ENCODE peak calls at places on chromosomes 13 and 19, in seven cellular contexts. Q is body of pancreas, W is AG10803, D is cardiac fibroblast, S is bronchial epithelial cell, Z is nephron progenitor cell, V is B cell. T is an unnamed sample.

GRCh38 chr19:21460686-21461085 is 44.7 kb upstream of the ZNF429 start:
- DNase-seq in Q (no peak), Z (no peak), W (no peak), V (no peak), S (no peak), D (no peak), T (no peak)

GRCh38 chr13:108269601-108270328 is at the start of gene TNFSF13B:
- DNase-seq in Q (peak), V (peak), Z (peak), S (no peak), W (peak), D (peak), T (peak)

GRCh38 chr19:13366529-13367143 is 139.6 kb downstream of the CACNA1A start:
- DNase-seq in Q (no peak), Z (peak), V (no peak), D (peak), W (peak), S (peak), T (peak)

GRCh38 chr19:2070436-2070827 is 19.4 kb upstream of the MKNK2 start:
- DNase-seq in W (no peak), Z (no peak), D (no peak), Q (no peak), S (no peak), V (no peak), T (no peak)

GRCh38 chr13:113393226-113393571 is 29.3 kb upstream of the GRTP1 start:
- DNase-seq in Z (no peak), D (no peak), V (no peak), S (no peak), Q (no peak), W (no peak), T (no peak)

GRCh38 chr19:14562660-14563589 is 8.9 kb downstream of the NDUFB7 start:
- DNase-seq in Z (no peak), W (no peak), D (no peak), S (no peak), Q (no peak), V (peak), T (peak)

GRCh38 chr13:33285420-33286124 is at the start of gene STARD13:
- DNase-seq in V (no peak), S (peak), W (peak), Q (peak), Z (peak), D (peak), T (peak)

GRCh38 chr19:47848871-47849473 is 10.1 kb upstream of the TPRX2 start:
- DNase-seq in W (peak), S (no peak), V (no peak), Q (peak), D (peak), Z (peak), T (no peak)

GRCh38 chr13:99303863-99304521 is 3.2 kb downstream of the GPR183 start:
- DNase-seq in Q (no peak), Z (no peak), S (no peak), D (no peak), W (no peak), V (no peak), T (no peak)

GRCh38 chr13:73177017-73177416 is 118.2 kb downstream of the KLF5 start:
- DNase-seq in S (peak), V (no peak), Q (no peak), W (no peak), D (no peak), Z (no peak), T (no peak)

GRCh38 chr19:39546599-39546998 is 6.6 kb upstream of the EID2 start:
- DNase-seq in Z (no peak), W (no peak), D (no peak), Q (no peak), S (peak), V (no peak), T (no peak)

GRCh38 chr19:4971424-4971793 is 2.5 kb downstream of the KDM4B start:
- DNase-seq in Z (peak), Q (no peak), V (peak), D (peak), S (peak), W (no peak), T (peak)
- TF ChIP-seq CTCF in Z (no peak), Q (no peak), V (no peak), D (no peak), S (no peak), W (no peak), T (no peak)

GRCh38 chr13:21063031-21063430 is 1.6 kb upstream of the LATS2 start:
- DNase-seq in V (no peak), Z (no peak), S (no peak), D (no peak), Q (no peak), W (no peak), T (no peak)

GRCh38 chr13:21060827-21061076 is 634 bp downstream of the LATS2 start:
- DNase-seq in Q (no peak), Z (peak), V (no peak), W (no peak), S (no peak), D (no peak), T (no peak)

GRCh38 chr13:21060063-21060826 is 1.1 kb downstream of the LATS2 start:
- DNase-seq in S (no peak), D (peak), W (peak), V (peak), Q (peak), Z (peak), T (peak)

GRCh38 chr13:21058361-21058760 is 3.0 kb downstream of the LATS2 start:
- DNase-seq in Q (no peak), W (peak), V (no peak), S (no peak), D (peak), Z (no peak), T (no peak)

DNA sequence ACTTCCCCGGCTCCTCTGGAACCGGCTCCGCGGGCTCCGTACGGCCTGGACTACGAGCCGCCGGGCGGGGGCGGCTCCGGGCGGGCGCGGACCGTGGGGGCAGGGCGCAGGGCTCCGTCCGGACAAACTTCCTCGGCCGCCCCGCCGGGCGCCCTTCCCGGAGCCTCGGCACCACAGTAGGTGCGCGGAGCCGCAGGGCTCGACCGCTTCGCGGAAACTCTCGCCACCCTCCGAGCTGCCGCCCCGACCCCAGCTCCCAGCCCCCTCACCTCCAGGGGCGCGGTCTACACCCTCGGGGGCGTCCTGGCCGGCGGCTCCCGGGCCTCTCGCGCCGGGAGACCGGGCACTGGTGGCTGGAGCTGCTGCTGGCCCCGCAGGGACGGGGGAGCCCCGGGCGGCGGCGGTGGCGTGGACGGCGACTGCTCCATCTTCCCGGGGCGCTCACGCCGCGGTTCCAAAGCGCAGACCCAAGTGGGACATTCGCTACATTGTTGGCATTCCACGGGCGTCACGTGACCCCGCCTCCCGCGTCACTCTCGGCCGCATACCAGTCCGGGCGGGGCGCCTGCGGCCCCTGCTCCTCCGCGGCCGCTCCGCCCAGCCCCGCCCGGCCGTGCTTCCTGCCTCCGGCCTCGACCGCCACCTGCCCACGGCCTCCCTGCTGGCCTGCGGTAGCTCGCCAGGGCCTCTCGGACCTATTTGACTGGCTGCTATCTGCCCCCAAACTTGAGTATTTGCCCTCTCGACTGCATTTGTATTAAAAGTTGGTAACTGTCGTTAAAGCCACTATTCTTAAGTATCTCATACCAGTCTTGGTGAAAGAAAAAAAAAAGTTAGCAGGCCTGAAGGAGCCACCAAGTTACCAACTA is at the start of gene LATS2:
- DNase-seq in V (peak), Z (peak), S (peak), W (peak), D (peak), Q (peak), T (peak)
- TF ChIP-seq CTCF in V (no peak), Z (no peak), S (no peak), W (no peak), D (no peak), Q (peak), T (no peak)

GRCh38 chr19:45163156-45163555 is 2.4 kb upstream of the NKPD1 start:
- DNase-seq in D (no peak), W (no peak), V (no peak), Q (no peak), S (no peak), Z (no peak), T (no peak)

GRCh38 chr19:45163751-45164150 is 3.0 kb upstream of the NKPD1 start:
- DNase-seq in Q (no peak), S (no peak), V (no peak), Z (no peak), D (no peak), W (no peak), T (no peak)

GRCh38 chr19:45162464-45163143 is 1.8 kb upstream of the NKPD1 start:
- DNase-seq in S (peak), Q (no peak), D (no peak), V (no peak), Z (no peak), W (no peak), T (no peak)

GRCh38 chr19:45160870-45161714 is at the start of gene NKPD1:
- DNase-seq in Q (peak), W (no peak), D (no peak), Z (no peak), V (no peak), S (peak), T (no peak)

DNA sequence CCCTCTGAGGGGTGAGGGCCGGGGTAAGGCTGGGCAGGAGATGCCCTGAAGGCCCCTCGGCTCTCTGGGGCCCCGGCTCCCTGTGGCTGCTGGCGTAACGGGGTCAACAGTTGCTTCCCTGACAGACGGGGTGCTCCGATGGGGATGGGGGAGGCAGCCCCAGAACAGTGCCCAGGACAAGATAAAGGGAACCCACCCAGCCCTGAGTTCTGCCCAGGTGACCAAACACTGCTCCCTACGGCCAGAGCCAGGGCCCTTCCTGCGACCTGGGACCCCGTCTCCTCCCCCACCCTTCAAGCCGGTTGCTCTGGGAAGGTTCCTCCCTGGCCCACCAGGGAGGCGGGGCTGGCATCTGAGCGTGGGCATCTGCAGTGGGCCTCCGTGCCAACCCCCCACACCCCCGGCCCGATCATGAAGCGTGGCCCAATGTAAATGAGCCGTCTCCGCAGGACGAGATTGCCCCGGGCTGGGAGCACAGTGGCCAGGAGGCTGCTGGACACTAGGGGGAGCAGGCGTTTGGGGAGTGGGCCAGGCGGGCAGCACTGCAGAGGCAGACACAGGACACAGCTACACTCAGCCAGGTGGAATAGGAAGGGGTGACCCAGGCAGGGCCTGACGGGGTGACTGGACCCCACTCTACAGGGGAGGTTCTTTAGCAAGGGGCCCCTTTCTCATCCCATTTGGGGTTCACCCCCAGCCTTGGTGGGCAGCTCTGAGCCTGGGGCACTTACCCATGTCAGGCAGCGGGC is 1.1 kb upstream of the NKPD1 start:
- DNase-seq in V (no peak), D (peak), S (no peak), W (no peak), Q (peak), Z (peak), T (no peak)
- TF ChIP-seq CTCF in V (no peak), D (peak), S (peak), W (peak), Q (peak), Z (peak), T (no peak)

DNA sequence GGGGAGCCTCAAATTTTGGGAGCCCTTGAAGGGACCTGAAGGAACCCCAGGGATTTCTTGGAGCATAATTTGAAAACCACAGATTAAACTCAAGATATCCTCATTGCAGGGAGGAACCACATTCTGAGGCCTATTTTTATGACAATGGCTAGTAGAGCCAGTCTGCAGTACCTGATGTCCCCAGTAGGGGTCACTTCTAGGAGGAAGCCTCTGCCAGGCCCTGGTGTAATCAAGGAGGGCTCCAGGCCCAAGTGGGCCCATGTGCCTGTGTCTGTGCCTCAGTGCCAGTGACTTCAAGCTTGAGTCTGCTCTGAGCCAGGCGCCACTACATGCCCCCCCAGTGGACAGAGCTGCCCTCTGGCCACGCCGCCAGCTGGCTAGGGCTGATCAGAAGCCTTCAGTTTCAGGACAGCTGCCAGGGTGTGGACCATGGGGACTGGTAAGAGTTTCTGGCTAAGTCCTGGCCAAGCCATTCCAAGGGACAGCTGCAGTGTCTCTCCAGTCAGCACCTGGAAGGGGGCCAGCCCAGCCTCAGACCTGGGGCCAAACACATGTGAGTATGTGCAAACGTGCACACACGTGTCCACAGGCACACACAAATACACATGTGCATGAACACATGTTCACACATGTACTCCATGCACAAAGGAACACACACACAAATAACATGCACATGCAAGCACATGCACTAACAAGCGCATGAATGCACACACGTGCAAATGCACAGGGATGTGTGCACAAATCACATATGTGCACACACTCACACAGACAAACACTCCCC is 20.5 kb upstream of the SLC7A10 start:
- DNase-seq in W (no peak), D (no peak), Z (no peak), V (no peak), S (no peak), Q (no peak), T (no peak)
- TF ChIP-seq CTCF in W (peak), D (peak), Z (peak), V (peak), S (peak), Q (peak), T (no peak)

DNA sequence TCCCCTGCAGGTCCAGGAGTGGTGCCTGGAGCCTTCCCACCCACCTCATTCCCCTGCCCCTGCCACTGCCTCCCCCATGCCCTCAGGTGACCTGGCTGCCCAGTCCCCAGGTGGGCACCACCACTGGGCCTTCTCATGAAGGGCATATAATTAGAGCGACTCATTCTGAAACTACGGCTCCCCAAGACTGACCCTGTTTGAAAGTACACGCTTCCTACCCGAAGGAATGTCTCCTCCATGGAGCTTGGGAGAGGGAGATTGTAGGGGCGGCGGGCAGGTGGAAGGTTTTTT is 52.6 kb downstream of the GPR12 start:
- DNase-seq in D (no peak), S (no peak), Q (no peak), W (no peak), Z (no peak), V (no peak), T (no peak)
- TF ChIP-seq CTCF in D (no peak), S (no peak), Q (no peak), W (no peak), Z (no peak), V (no peak), T (no peak)

DNA sequence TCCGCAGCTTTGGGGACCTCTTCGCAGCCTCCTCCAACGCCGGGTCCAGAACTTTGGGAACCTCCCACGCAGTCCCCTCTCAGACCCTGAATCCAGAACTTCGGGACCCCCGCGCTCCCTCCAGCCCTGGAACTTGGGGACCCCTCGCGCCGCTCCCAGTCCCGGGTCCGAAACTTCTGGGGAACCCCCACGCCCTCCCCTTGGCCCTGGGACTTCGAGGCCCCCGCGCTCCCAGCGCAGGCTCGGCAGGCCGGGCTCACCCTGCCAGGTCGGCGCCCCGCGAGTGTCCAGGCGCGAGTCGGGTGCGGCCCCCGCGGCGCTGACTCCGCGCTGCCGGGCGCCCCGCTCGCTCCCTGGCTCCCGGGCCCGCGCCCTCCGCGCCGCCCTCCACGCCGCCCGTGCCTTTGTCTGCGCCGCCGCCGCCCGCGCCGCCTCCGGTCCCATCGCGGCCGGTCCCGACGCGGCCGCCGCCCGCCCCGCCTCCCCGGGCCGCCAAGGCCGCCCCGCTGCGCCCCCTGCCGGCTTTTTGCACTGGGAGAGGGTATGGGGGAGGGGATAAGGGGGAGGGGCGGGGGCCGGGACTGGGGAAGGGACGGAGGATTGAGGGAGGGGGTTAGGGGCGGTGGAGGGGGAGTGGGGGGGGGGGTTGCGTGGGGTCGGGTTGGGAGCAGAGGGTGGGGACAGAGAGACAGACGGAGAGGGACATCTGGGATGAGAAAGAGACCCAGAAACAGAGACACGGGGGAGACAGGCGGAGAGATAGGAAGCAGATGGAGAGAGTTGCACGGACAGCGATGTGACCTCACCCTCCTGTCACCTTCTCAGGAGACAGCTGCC is at the start of gene HOMER3:
- DNase-seq in W (peak), Z (peak), Q (peak), S (no peak), V (peak), D (peak), T (peak)
- TF ChIP-seq CTCF in W (peak), Z (no peak), Q (no peak), S (peak), V (no peak), D (peak), T (peak)

T was measured in GM13976.